ENCODE peak calls at places on chromosome 5, in six cellular contexts. M is HCT116, X is SK-N-SH, U is GM23248, W is PC-3, J is MM.1S. B is an unnamed sample.

GRCh38 chr5:115571441-115571878 is 26.9 kb upstream of the FEM1C start:
- DNase-seq in M (no peak), X (no peak), U (no peak), W (no peak), J (no peak), B (peak; percentile 54)

GRCh38 chr5:178207183-178207916 is 3.0 kb downstream of the HNRNPAB start:
- DNase-seq in M (no peak), W (peak; percentile 85), X (no peak), J (no peak), U (peak; percentile 67), B (no peak)

GRCh38 chr5:141714542-141715303 is 32.7 kb upstream of the ARAP3 start:
- DNase-seq in X (no peak), M (no peak), W (peak; percentile 73), J (no peak), U (peak; percentile 21), B (no peak)

GRCh38 chr5:10827571-10827970 is 66.5 kb upstream of the DAP start:
- DNase-seq in M (no peak), X (no peak), W (no peak), J (no peak), U (no peak), B (no peak)

GRCh38 chr5:85938201-85938600 is 679.5 kb upstream of the COX7C start:
- DNase-seq in X (no peak), M (no peak), J (no peak), W (no peak), U (no peak), B (no peak)

GRCh38 chr5:151733727-151734408 is 24.6 kb downstream of the ATOX1 start:
- DNase-seq in M (no peak), W (no peak), X (no peak), U (peak; percentile 86), J (no peak), B (no peak)

GRCh38 chr5:166267907-166268306 is 2023.5 kb upstream of the WWC1 start:
- DNase-seq in W (no peak), J (no peak), U (no peak), X (no peak), M (no peak), B (no peak)

GRCh38 chr5:150015415-150015814 is 14.9 kb downstream of the HMGXB3 start:
- DNase-seq in U (no peak), M (no peak), X (no peak), W (no peak), J (no peak), B (no peak)

GRCh38 chr5:5293029-5293428 is 129.4 kb upstream of the ICE1 start:
- DNase-seq in U (no peak), M (no peak), X (no peak), W (no peak), J (no peak), B (no peak)

GRCh38 chr5:172835246-172836030 is 1.4 kb downstream of the ERGIC1 start:
- DNase-seq in W (no peak), J (peak; percentile 84), M (no peak), X (no peak), U (peak; percentile 47), B (no peak)

GRCh38 chr5:32776203-32776602 is 65.1 kb downstream of the NPR3 start:
- DNase-seq in J (no peak), M (no peak), W (no peak), U (no peak), X (no peak), B (no peak)

GRCh38 chr5:114223866-114224265 is 138.0 kb upstream of the KCNN2 start:
- DNase-seq in U (peak; percentile 6), X (peak; percentile 9), J (peak; percentile 68), M (peak; percentile 22), W (peak; percentile 58), B (peak; percentile 19)

GRCh38 chr5:95217881-95218280 is 67.0 kb downstream of the MCTP1 start:
- DNase-seq in J (no peak), U (no peak), X (no peak), M (no peak), W (no peak), B (no peak)

GRCh38 chr5:116514521-116514920 is 60.1 kb downstream of the SEMA6A start:
- DNase-seq in M (no peak), W (no peak), U (no peak), X (no peak), J (no peak), B (no peak)

GRCh38 chr5:68368280-68368679 is 152.7 kb downstream of the PIK3R1 start:
- DNase-seq in X (no peak), U (peak; percentile 59), W (peak; percentile 3), M (no peak), J (no peak), B (no peak)

GRCh38 chr5:72464071-72464470 is 43.1 kb downstream of the ZNF366 start:
- DNase-seq in W (no peak), J (no peak), U (no peak), M (no peak), X (no peak), B (no peak)

GRCh38 chr5:168494057-168494555 is 7.8 kb downstream of the RARS1 start:
- DNase-seq in W (no peak), X (no peak), J (no peak), M (no peak), U (no peak), B (no peak)

GRCh38 chr5:116375926-116376325 is 198.7 kb downstream of the SEMA6A start:
- DNase-seq in M (no peak), U (no peak), J (no peak), X (no peak), W (no peak), B (no peak)

GRCh38 chr5:169702726-169703481 is 65.8 kb downstream of the DOCK2 start:
- DNase-seq in J (no peak), W (no peak), M (no peak), U (peak; percentile 24), X (no peak), B (peak; percentile 46)

GRCh38 chr5:179805529-179806249 is 977 bp downstream of the MGAT4B start:
- DNase-seq in U (peak; percentile 82), J (peak; percentile 65), X (peak; percentile 86), M (no peak), W (no peak), B (peak; percentile 61)

GRCh38 chr5:102596113-102596512 is 97.3 kb upstream of the SLCO6A1 start:
- DNase-seq in J (peak; percentile 36), W (no peak), X (no peak), M (no peak), U (no peak), B (no peak)

GRCh38 chr5:36158144-36158543 is 6.2 kb downstream of the SKP2 start:
- DNase-seq in W (no peak), U (peak; percentile 34), X (peak; percentile 76), J (no peak), M (no peak), B (no peak)

DNA sequence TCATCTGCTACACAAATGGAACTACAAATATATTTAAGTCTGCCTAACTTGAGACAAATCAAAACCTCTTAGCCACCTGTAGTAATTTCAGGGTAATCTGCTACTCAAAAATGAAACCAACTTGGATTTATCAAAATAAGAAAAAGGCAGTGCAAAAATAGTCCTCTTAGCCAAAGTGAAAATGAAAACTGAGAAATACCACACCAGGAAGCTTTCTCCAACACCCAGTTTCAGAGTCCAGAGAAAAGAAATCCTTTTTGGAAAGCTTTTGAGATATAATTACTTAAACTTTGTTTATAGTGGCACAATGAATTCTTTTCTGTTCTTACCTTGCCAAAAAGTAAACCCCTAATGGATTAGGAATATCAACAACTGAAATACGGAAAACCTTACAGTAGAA is 990.4 kb downstream of the EFNA5 start:
- DNase-seq in U (no peak), M (no peak), X (no peak), W (no peak), J (peak; percentile 78), B (no peak)
- H3K4me2 ChIP-seq in U (no peak overlapping the region), M (no peak overlapping the region), X (no peak overlapping the region), W (peak overlapping the region; percentile 51), J (peak overlapping the region; percentile 54), B (no peak overlapping the region)

GRCh38 chr5:31478901-31479300 is 53.0 kb downstream of the DROSHA start:
- DNase-seq in U (peak; percentile 10), M (no peak), J (no peak), W (no peak), X (no peak), B (no peak)
- TF ChIP-seq EZH2phosphoT487 in U (no peak), M (no peak), J (no peak), W (no peak), X (no peak), B (no peak)

GRCh38 chr5:53017383-53017782 is 28.2 kb downstream of the ITGA2 start:
- DNase-seq in U (no peak), J (no peak), M (no peak), X (no peak), W (no peak), B (no peak)

GRCh38 chr5:53019320-53019719 is 30.2 kb downstream of the ITGA2 start:
- DNase-seq in J (no peak), W (peak; percentile 82), M (peak; percentile 33), U (peak; percentile 94), X (no peak), B (no peak)

GRCh38 chr5:53022889-53023511 is 33.8 kb downstream of the ITGA2 start:
- DNase-seq in J (no peak), W (no peak), X (no peak), U (no peak), M (no peak), B (no peak)

GRCh38 chr5:53013857-53014256 is 24.7 kb downstream of the ITGA2 start:
- DNase-seq in X (no peak), U (no peak), W (no peak), J (no peak), M (no peak), B (no peak)

DNA sequence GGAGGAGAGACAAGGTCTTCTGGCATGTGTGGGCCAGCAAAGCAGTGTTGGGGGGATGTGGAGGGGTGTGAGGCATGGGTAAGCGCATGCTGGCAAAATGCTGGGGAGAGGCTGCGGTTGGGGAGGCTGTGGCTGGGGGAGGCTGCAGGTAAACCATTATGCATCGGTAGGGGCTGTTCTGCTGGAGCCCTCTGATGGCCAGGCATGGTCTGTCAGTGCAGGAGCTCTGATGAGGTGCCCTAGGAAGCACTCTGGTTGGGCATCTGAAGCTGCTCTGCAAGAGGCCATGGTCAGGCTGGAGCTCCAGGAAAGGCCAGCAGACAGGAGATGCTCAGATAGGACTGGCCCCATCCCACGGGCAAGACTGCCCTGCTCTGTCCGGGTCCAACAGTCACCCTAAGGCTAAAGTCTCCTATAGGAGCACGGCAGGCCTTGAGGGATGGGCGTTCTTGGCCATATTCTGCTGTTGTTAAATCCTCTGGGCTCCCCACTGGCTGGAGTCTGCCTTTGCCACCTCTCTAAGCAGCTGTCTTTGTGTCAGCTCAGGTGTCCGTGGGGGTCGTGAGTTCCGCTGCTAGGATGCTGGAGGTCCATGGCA is 28.7 kb downstream of the ITGA2 start:
- DNase-seq in J (no peak), U (no peak), X (no peak), M (no peak), W (no peak), B (no peak)
- H3K9ac ChIP-seq in J (no peak overlapping the region), U (no peak overlapping the region), X (no peak overlapping the region), M (no peak overlapping the region), W (no peak overlapping the region), B (no peak overlapping the region)

DNA sequence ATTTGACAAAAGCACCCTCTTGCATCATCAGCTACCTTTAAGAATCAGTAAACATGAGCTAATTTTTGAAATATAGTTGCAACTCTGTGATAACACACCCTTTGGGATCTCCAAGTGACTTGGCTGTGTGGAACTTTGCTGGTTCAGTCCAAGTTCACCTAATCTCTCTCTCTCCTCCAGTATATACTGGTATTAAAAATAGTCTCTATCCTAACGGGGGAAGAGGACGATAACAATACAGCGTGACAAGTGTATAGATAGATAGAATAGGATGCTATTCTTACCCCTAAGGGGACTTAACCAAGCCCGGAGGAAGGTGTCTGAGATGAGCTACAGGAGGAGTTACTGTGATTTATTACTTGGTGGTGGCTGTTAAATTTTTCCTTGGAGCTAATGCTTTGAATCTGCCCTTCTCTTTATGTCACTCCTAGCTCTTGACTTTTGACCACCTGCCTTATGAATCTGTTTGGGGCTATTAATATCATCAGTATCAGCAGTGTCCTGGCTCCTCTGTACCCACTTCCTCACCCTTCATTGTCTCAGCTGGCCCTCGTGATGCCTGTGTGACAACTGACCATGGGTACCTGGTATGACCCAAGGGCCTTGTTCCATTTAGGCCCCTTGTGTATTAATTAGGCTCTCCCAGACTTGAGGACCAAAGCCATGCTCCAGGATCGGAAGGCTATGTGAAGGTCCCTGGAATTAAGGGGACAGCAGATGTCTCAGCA is 223.9 kb downstream of the SREK1 start:
- DNase-seq in X (no peak), J (no peak), W (no peak), U (no peak), M (no peak), B (no peak)
- H3K4me2 ChIP-seq in X (no peak overlapping the region), J (no peak overlapping the region), W (no peak overlapping the region), U (no peak overlapping the region), M (no peak overlapping the region), B (no peak overlapping the region)